ENCODE peak calls at places on chromosomes 4 and X, in eight cellular contexts. O, G, C, S, R, I, Y and T are unnamed samples.

GRCh38 chrX:45187731-45188130 is 12.9 kb downstream of the DIPK2B start:
- DNase-seq in G (no peak), I (no peak), S (peak), R (no peak), Y (peak), O (no peak), C (no peak), T (no peak)

GRCh38 chrX:150982235-150982785 is 825 bp upstream of the HMGB3 start:
- DNase-seq in I (no peak), S (peak), R (no peak), C (no peak), O (no peak), G (no peak), Y (no peak), T (no peak)

GRCh38 chr4:56128231-56128630 is 179.5 kb downstream of the CEP135 start:
- DNase-seq in R (no peak), Y (no peak), C (peak), I (no peak), S (peak), O (no peak), G (peak), T (no peak)

GRCh38 chr4:74682567-74683359 is 111.6 kb downstream of the BTC start:
- DNase-seq in I (no peak), O (no peak), G (peak), R (peak), Y (no peak), C (peak), S (peak), T (no peak)

GRCh38 chr4:53321151-53321987 is 44.5 kb downstream of the SCFD2 start:
- DNase-seq in C (peak), S (peak), Y (no peak), G (peak), O (no peak), R (peak), I (no peak), T (no peak)

GRCh38 chr4:169062861-169063197 is 52.8 kb upstream of the CBR4 start:
- DNase-seq in R (no peak), I (no peak), Y (no peak), S (peak), G (no peak), C (no peak), O (no peak), T (no peak)

GRCh38 chrX:67536564-67536963 is 7.3 kb upstream of the AR start:
- DNase-seq in I (no peak), C (no peak), G (no peak), Y (no peak), R (no peak), S (no peak), O (no peak), T (no peak)

GRCh38 chr4:142360657-142361056 is 485.4 kb downstream of the INPP4B start:
- DNase-seq in S (no peak), C (no peak), Y (no peak), I (no peak), R (no peak), O (no peak), G (no peak), T (no peak)

GRCh38 chr4:34271479-34272355 is 1972.6 kb downstream of the ARAP2 start:
- DNase-seq in Y (no peak), G (peak), O (no peak), C (no peak), I (no peak), S (no peak), R (no peak), T (no peak)

GRCh38 chrX:138945219-138945618 is 233.7 kb upstream of the FGF13 start:
- DNase-seq in R (no peak), C (no peak), O (no peak), Y (no peak), I (no peak), G (no peak), S (no peak), T (no peak)

GRCh38 chrX:13131511-13132137 is 87.2 kb upstream of the FAM9C start:
- DNase-seq in O (no peak), Y (no peak), C (no peak), I (no peak), S (peak), R (peak), G (no peak), T (no peak)

GRCh38 chrX:100090931-100091330 is 319.1 kb downstream of the PCDH19 start:
- DNase-seq in S (no peak), I (no peak), Y (no peak), G (no peak), O (no peak), R (peak), C (no peak), T (no peak)

GRCh38 chr4:73815145-73815544 is 21.3 kb upstream of the CXCL6 start:
- DNase-seq in Y (peak), G (no peak), S (peak), C (no peak), O (no peak), R (no peak), I (no peak), T (no peak)

GRCh38 chr4:48153791-48154550 is 19.9 kb upstream of the TXK start:
- DNase-seq in G (no peak), C (no peak), Y (no peak), R (no peak), O (no peak), I (no peak), S (no peak), T (no peak)

GRCh38 chr4:79298027-79298426 is 27.8 kb downstream of the NAA11 start:
- DNase-seq in I (no peak), R (no peak), C (no peak), S (no peak), O (no peak), Y (no peak), G (no peak), T (no peak)

GRCh38 chrX:23503835-23504539 is 163.3 kb upstream of the PRDX4 start:
- DNase-seq in R (peak), O (peak), I (peak), G (peak), Y (peak), C (peak), S (peak), T (peak)

GRCh38 chr4:144658908-144659307 is 13.0 kb downstream of the HHIP start:
- DNase-seq in C (no peak), I (no peak), G (no peak), O (no peak), Y (no peak), S (peak), R (peak), T (no peak)

GRCh38 chr4:99679204-99679603 is 21.6 kb upstream of the C4orf54 start:
- DNase-seq in R (no peak), C (no peak), I (no peak), Y (peak), O (peak), S (peak), G (no peak), T (peak)

GRCh38 chrX:41335590-41336331 is 1.8 kb downstream of the DDX3X start:
- DNase-seq in G (peak), C (peak), R (peak), Y (no peak), S (peak), O (no peak), I (no peak), T (no peak)

GRCh38 chrX:627510-627964 is 3.1 kb upstream of the SHOX start:
- DNase-seq in O (peak), S (no peak), I (peak), C (no peak), R (peak), G (no peak), Y (no peak), T (no peak)

GRCh38 chr4:169807934-169808333 is 50.2 kb upstream of the HPF1 start:
- DNase-seq in O (no peak), S (no peak), C (no peak), Y (no peak), I (no peak), G (no peak), R (no peak), T (no peak)

GRCh38 chr4:19158451-19158850 is 1093.3 kb upstream of the SLIT2 start:
- DNase-seq in S (no peak), Y (no peak), I (no peak), G (no peak), R (no peak), O (no peak), C (no peak), T (no peak)

GRCh38 chr4:92121099-92121498 is 182.7 kb upstream of the GRID2 start:
- DNase-seq in O (no peak), R (no peak), C (no peak), I (no peak), S (no peak), G (no peak), Y (no peak), T (peak)

GRCh38 chr4:66045913-66046312 is 375.6 kb upstream of the EPHA5 start:
- DNase-seq in C (no peak), O (no peak), Y (no peak), S (no peak), G (no peak), R (no peak), I (no peak), T (no peak)

GRCh38 chr4:87108142-87108546 is 112.3 kb downstream of the KLHL8 start:
- DNase-seq in I (no peak), G (peak), S (peak), C (peak), Y (no peak), O (peak), R (peak), T (no peak)

GRCh38 chrX:21745756-21746155 is 12.2 kb downstream of the SMPX start:
- DNase-seq in C (peak), Y (peak), S (peak), I (no peak), G (peak), R (peak), O (peak), T (peak)

GRCh38 chrX:131944936-131945902 is 77.9 kb upstream of the STK26 start:
- DNase-seq in R (no peak), G (no peak), I (no peak), S (no peak), O (no peak), C (no peak), Y (no peak), T (no peak)

GRCh38 chr4:7967063-7967440 is 27.4 kb upstream of the AFAP1 start:
- DNase-seq in C (no peak), G (no peak), S (no peak), Y (no peak), O (peak), R (no peak), I (no peak), T (no peak)

GRCh38 chrX:42725196-42725595 is 52.8 kb downstream of the PPP1R2C start:
- DNase-seq in C (no peak), Y (no peak), I (no peak), R (no peak), G (no peak), O (no peak), S (no peak), T (no peak)

GRCh38 chrX:122220644-122221373 is 963.3 kb upstream of the GRIA3 start:
- DNase-seq in S (no peak), G (no peak), Y (no peak), I (no peak), R (no peak), C (no peak), O (no peak), T (no peak)